ENCODE peak calls at places on chromosomes 16 and 17, in eight cellular contexts. One of them, this sample, is unnamed.

GRCh38 chr16:62692685-62693084 is 656.4 kb upstream of the CDH8 start:
- DNase-seq in BJ: no peak
- DNase-seq in stimulated activated naive CD4-positive, alpha-beta T cell: no peak
- DNase-seq in NCI-H1048: no peak
- DNase-seq in activated T-helper 2 cell treated with anti-CD3 and anti-CD28 coated beads, Interferon-gamma antibody, Interleukin-2, Interleukin-4, amounts not matched to agents 10 μg/mL and 5 μg/mL and 100 μg/mL, durations not matched to agents 14 hours and 24 hours and 36 hours: no peak
- DNase-seq in PC-9: no peak
- DNase-seq in GM13976: peak; percentile 4
- DNase-seq in LNCaP clone FGC: no peak
- DNase-seq in this sample: no peak

GRCh38 chr16:26598061-26598460 is 468.7 kb upstream of the C16orf82 start:
- DNase-seq in LNCaP clone FGC: no peak
- DNase-seq in stimulated activated naive CD4-positive, alpha-beta T cell: no peak
- DNase-seq in GM13976: no peak
- DNase-seq in PC-9: no peak
- DNase-seq in NCI-H1048: no peak
- DNase-seq in activated T-helper 2 cell treated with anti-CD3 and anti-CD28 coated beads, Interferon-gamma antibody, Interleukin-2, Interleukin-4, amounts not matched to agents 10 μg/mL and 5 μg/mL and 100 μg/mL, durations not matched to agents 14 hours and 24 hours and 36 hours: peak; percentile 82
- DNase-seq in BJ: no peak
- DNase-seq in this sample: no peak

GRCh38 chr17:4850236-4850635 is 17.1 kb downstream of the MINK1 start:
- DNase-seq in PC-9: peak; percentile 74
- DNase-seq in stimulated activated naive CD4-positive, alpha-beta T cell: no peak
- DNase-seq in LNCaP clone FGC: peak; percentile 11
- DNase-seq in NCI-H1048: no peak
- DNase-seq in GM13976: no peak
- DNase-seq in BJ: no peak
- DNase-seq in activated T-helper 2 cell treated with anti-CD3 and anti-CD28 coated beads, Interferon-gamma antibody, Interleukin-2, Interleukin-4, amounts not matched to agents 10 μg/mL and 5 μg/mL and 100 μg/mL, durations not matched to agents 14 hours and 24 hours and 36 hours: no peak
- DNase-seq in this sample: no peak

GRCh38 chr17:36686123-36686669 is 84.8 kb downstream of the MRM1 start:
- DNase-seq in NCI-H1048: no peak
- DNase-seq in PC-9: no peak
- DNase-seq in LNCaP clone FGC: no peak
- DNase-seq in stimulated activated naive CD4-positive, alpha-beta T cell: no peak
- DNase-seq in BJ: no peak
- DNase-seq in GM13976: no peak
- DNase-seq in activated T-helper 2 cell treated with anti-CD3 and anti-CD28 coated beads, Interferon-gamma antibody, Interleukin-2, Interleukin-4, amounts not matched to agents 10 μg/mL and 5 μg/mL and 100 μg/mL, durations not matched to agents 14 hours and 24 hours and 36 hours: no peak
- DNase-seq in this sample: no peak

GRCh38 chr16:19084139-19084538 is 16.7 kb downstream of the COQ7 start:
- DNase-seq in BJ: no peak
- DNase-seq in activated T-helper 2 cell treated with anti-CD3 and anti-CD28 coated beads, Interferon-gamma antibody, Interleukin-2, Interleukin-4, amounts not matched to agents 10 μg/mL and 5 μg/mL and 100 μg/mL, durations not matched to agents 14 hours and 24 hours and 36 hours: no peak
- DNase-seq in GM13976: no peak
- DNase-seq in LNCaP clone FGC: no peak
- DNase-seq in PC-9: no peak
- DNase-seq in stimulated activated naive CD4-positive, alpha-beta T cell: no peak
- DNase-seq in NCI-H1048: no peak
- DNase-seq in this sample: no peak

GRCh38 chr16:46882304-46882939 is 1.7 kb upstream of the GPT2 start:
- DNase-seq in PC-9: no peak
- DNase-seq in activated T-helper 2 cell treated with anti-CD3 and anti-CD28 coated beads, Interferon-gamma antibody, Interleukin-2, Interleukin-4, amounts not matched to agents 10 μg/mL and 5 μg/mL and 100 μg/mL, durations not matched to agents 14 hours and 24 hours and 36 hours: no peak
- DNase-seq in stimulated activated naive CD4-positive, alpha-beta T cell: no peak
- DNase-seq in NCI-H1048: no peak
- DNase-seq in GM13976: no peak
- DNase-seq in BJ: no peak
- DNase-seq in LNCaP clone FGC: peak; percentile 75
- DNase-seq in this sample: no peak

GRCh38 chr17:78806451-78806850 is 24.4 kb upstream of the CYTH1 start:
- DNase-seq in activated T-helper 2 cell treated with anti-CD3 and anti-CD28 coated beads, Interferon-gamma antibody, Interleukin-2, Interleukin-4, amounts not matched to agents 10 μg/mL and 5 μg/mL and 100 μg/mL, durations not matched to agents 14 hours and 24 hours and 36 hours: no peak
- DNase-seq in stimulated activated naive CD4-positive, alpha-beta T cell: peak; percentile 68
- DNase-seq in BJ: no peak
- DNase-seq in PC-9: no peak
- DNase-seq in NCI-H1048: no peak
- DNase-seq in LNCaP clone FGC: no peak
- DNase-seq in GM13976: no peak
- DNase-seq in this sample: no peak

GRCh38 chr16:73053379-73054130 is 5.6 kb upstream of the ZFHX3 start:
- DNase-seq in activated T-helper 2 cell treated with anti-CD3 and anti-CD28 coated beads, Interferon-gamma antibody, Interleukin-2, Interleukin-4, amounts not matched to agents 10 μg/mL and 5 μg/mL and 100 μg/mL, durations not matched to agents 14 hours and 24 hours and 36 hours: no peak
- DNase-seq in BJ: no peak
- DNase-seq in stimulated activated naive CD4-positive, alpha-beta T cell: no peak
- DNase-seq in NCI-H1048: no peak
- DNase-seq in LNCaP clone FGC: peak; percentile 74
- DNase-seq in GM13976: no peak
- DNase-seq in PC-9: peak; percentile 72
- DNase-seq in this sample: no peak

GRCh38 chr16:83248735-83249469 is 558.9 kb upstream of the HSBP1 start:
- DNase-seq in activated T-helper 2 cell treated with anti-CD3 and anti-CD28 coated beads, Interferon-gamma antibody, Interleukin-2, Interleukin-4, amounts not matched to agents 10 μg/mL and 5 μg/mL and 100 μg/mL, durations not matched to agents 14 hours and 24 hours and 36 hours: no peak
- DNase-seq in NCI-H1048: no peak
- DNase-seq in GM13976: no peak
- DNase-seq in PC-9: no peak
- DNase-seq in BJ: no peak
- DNase-seq in LNCaP clone FGC: no peak
- DNase-seq in stimulated activated naive CD4-positive, alpha-beta T cell: no peak
- DNase-seq in this sample: no peak

GRCh38 chr17:80005360-80006338 is 30.0 kb downstream of the TBC1D16 start:
- DNase-seq in PC-9: no peak
- DNase-seq in activated T-helper 2 cell treated with anti-CD3 and anti-CD28 coated beads, Interferon-gamma antibody, Interleukin-2, Interleukin-4, amounts not matched to agents 10 μg/mL and 5 μg/mL and 100 μg/mL, durations not matched to agents 14 hours and 24 hours and 36 hours: peak; percentile 51
- DNase-seq in LNCaP clone FGC: no peak
- DNase-seq in stimulated activated naive CD4-positive, alpha-beta T cell: no peak
- DNase-seq in GM13976: peak; percentile 93
- DNase-seq in NCI-H1048: no peak
- DNase-seq in BJ: no peak
- DNase-seq in this sample: peak; percentile 63

GRCh38 chr16:79316004-79316458 is 284.5 kb downstream of the MAF start:
- DNase-seq in BJ: no peak
- DNase-seq in PC-9: no peak
- DNase-seq in LNCaP clone FGC: no peak
- DNase-seq in activated T-helper 2 cell treated with anti-CD3 and anti-CD28 coated beads, Interferon-gamma antibody, Interleukin-2, Interleukin-4, amounts not matched to agents 10 μg/mL and 5 μg/mL and 100 μg/mL, durations not matched to agents 14 hours and 24 hours and 36 hours: peak; percentile 56
- DNase-seq in NCI-H1048: no peak
- DNase-seq in GM13976: no peak
- DNase-seq in stimulated activated naive CD4-positive, alpha-beta T cell: no peak
- DNase-seq in this sample: no peak

GRCh38 chr17:7233701-7234099 is 617 bp downstream of the DVL2 start:
- DNase-seq in GM13976: no peak
- DNase-seq in LNCaP clone FGC: no peak
- DNase-seq in NCI-H1048: no peak
- DNase-seq in activated T-helper 2 cell treated with anti-CD3 and anti-CD28 coated beads, Interferon-gamma antibody, Interleukin-2, Interleukin-4, amounts not matched to agents 10 μg/mL and 5 μg/mL and 100 μg/mL, durations not matched to agents 14 hours and 24 hours and 36 hours: no peak
- DNase-seq in stimulated activated naive CD4-positive, alpha-beta T cell: no peak
- DNase-seq in BJ: no peak
- DNase-seq in PC-9: no peak
- DNase-seq in this sample: peak; percentile 46

GRCh38 chr16:52193441-52193840 is 353.5 kb downstream of the TOX3 start:
- DNase-seq in NCI-H1048: no peak
- DNase-seq in LNCaP clone FGC: no peak
- DNase-seq in stimulated activated naive CD4-positive, alpha-beta T cell: no peak
- DNase-seq in GM13976: no peak
- DNase-seq in PC-9: no peak
- DNase-seq in BJ: no peak
- DNase-seq in activated T-helper 2 cell treated with anti-CD3 and anti-CD28 coated beads, Interferon-gamma antibody, Interleukin-2, Interleukin-4, amounts not matched to agents 10 μg/mL and 5 μg/mL and 100 μg/mL, durations not matched to agents 14 hours and 24 hours and 36 hours: no peak
- DNase-seq in this sample: no peak

GRCh38 chr17:7716901-7717755 is at the start of gene DNAH2:
- DNase-seq in PC-9: peak; percentile 71
- DNase-seq in stimulated activated naive CD4-positive, alpha-beta T cell: no peak
- DNase-seq in LNCaP clone FGC: peak; percentile 54
- DNase-seq in activated T-helper 2 cell treated with anti-CD3 and anti-CD28 coated beads, Interferon-gamma antibody, Interleukin-2, Interleukin-4, amounts not matched to agents 10 μg/mL and 5 μg/mL and 100 μg/mL, durations not matched to agents 14 hours and 24 hours and 36 hours: peak; percentile 28
- DNase-seq in BJ: peak; percentile 27
- DNase-seq in NCI-H1048: peak; percentile 83
- DNase-seq in GM13976: peak; percentile 85
- DNase-seq in this sample: peak; percentile 94

GRCh38 chr17:69773081-69773480 is 301.9 kb upstream of the KCNJ16 start:
- DNase-seq in BJ: no peak
- DNase-seq in GM13976: no peak
- DNase-seq in stimulated activated naive CD4-positive, alpha-beta T cell: no peak
- DNase-seq in PC-9: no peak
- DNase-seq in activated T-helper 2 cell treated with anti-CD3 and anti-CD28 coated beads, Interferon-gamma antibody, Interleukin-2, Interleukin-4, amounts not matched to agents 10 μg/mL and 5 μg/mL and 100 μg/mL, durations not matched to agents 14 hours and 24 hours and 36 hours: no peak
- DNase-seq in LNCaP clone FGC: no peak
- DNase-seq in NCI-H1048: no peak
- DNase-seq in this sample: no peak

GRCh38 chr17:5468075-5468473 is 708 bp downstream of the DHX33 start:
- DNase-seq in activated T-helper 2 cell treated with anti-CD3 and anti-CD28 coated beads, Interferon-gamma antibody, Interleukin-2, Interleukin-4, amounts not matched to agents 10 μg/mL and 5 μg/mL and 100 μg/mL, durations not matched to agents 14 hours and 24 hours and 36 hours: no peak
- DNase-seq in LNCaP clone FGC: no peak
- DNase-seq in BJ: no peak
- DNase-seq in GM13976: peak; percentile 34
- DNase-seq in stimulated activated naive CD4-positive, alpha-beta T cell: no peak
- DNase-seq in PC-9: no peak
- DNase-seq in NCI-H1048: no peak
- DNase-seq in this sample: no peak

GRCh38 chr16:67163164-67163902 is 1.2 kb upstream of the HSF4 start:
- DNase-seq in LNCaP clone FGC: no peak
- DNase-seq in PC-9: no peak
- DNase-seq in GM13976: no peak
- DNase-seq in NCI-H1048: peak; percentile 39
- DNase-seq in activated T-helper 2 cell treated with anti-CD3 and anti-CD28 coated beads, Interferon-gamma antibody, Interleukin-2, Interleukin-4, amounts not matched to agents 10 μg/mL and 5 μg/mL and 100 μg/mL, durations not matched to agents 14 hours and 24 hours and 36 hours: peak; percentile 61
- DNase-seq in BJ: no peak
- DNase-seq in stimulated activated naive CD4-positive, alpha-beta T cell: peak; percentile 19
- DNase-seq in this sample: peak; percentile 61

GRCh38 chr17:73782641-73783381 is 138.6 kb upstream of the SDK2 start:
- DNase-seq in activated T-helper 2 cell treated with anti-CD3 and anti-CD28 coated beads, Interferon-gamma antibody, Interleukin-2, Interleukin-4, amounts not matched to agents 10 μg/mL and 5 μg/mL and 100 μg/mL, durations not matched to agents 14 hours and 24 hours and 36 hours: no peak
- DNase-seq in BJ: no peak
- DNase-seq in stimulated activated naive CD4-positive, alpha-beta T cell: no peak
- DNase-seq in GM13976: no peak
- DNase-seq in LNCaP clone FGC: no peak
- DNase-seq in NCI-H1048: no peak
- DNase-seq in PC-9: peak; percentile 20
- DNase-seq in this sample: peak; percentile 6

GRCh38 chr16:15757630-15758251 is 99.1 kb downstream of the MYH11 start:
- DNase-seq in LNCaP clone FGC: no peak
- DNase-seq in stimulated activated naive CD4-positive, alpha-beta T cell: no peak
- DNase-seq in NCI-H1048: no peak
- DNase-seq in activated T-helper 2 cell treated with anti-CD3 and anti-CD28 coated beads, Interferon-gamma antibody, Interleukin-2, Interleukin-4, amounts not matched to agents 10 μg/mL and 5 μg/mL and 100 μg/mL, durations not matched to agents 14 hours and 24 hours and 36 hours: peak; percentile 14
- DNase-seq in BJ: no peak
- DNase-seq in PC-9: no peak
- DNase-seq in GM13976: no peak
- DNase-seq in this sample: no peak

GRCh38 chr16:50494501-50495491 is 53.4 kb upstream of the NKD1 start:
- DNase-seq in BJ: no peak
- DNase-seq in NCI-H1048: no peak
- DNase-seq in LNCaP clone FGC: no peak
- DNase-seq in PC-9: no peak
- DNase-seq in activated T-helper 2 cell treated with anti-CD3 and anti-CD28 coated beads, Interferon-gamma antibody, Interleukin-2, Interleukin-4, amounts not matched to agents 10 μg/mL and 5 μg/mL and 100 μg/mL, durations not matched to agents 14 hours and 24 hours and 36 hours: no peak
- DNase-seq in stimulated activated naive CD4-positive, alpha-beta T cell: no peak
- DNase-seq in GM13976: no peak
- DNase-seq in this sample: no peak

GRCh38 chr17:33506889-33507650 is 214.0 kb upstream of the ASIC2 start:
- DNase-seq in stimulated activated naive CD4-positive, alpha-beta T cell: no peak
- DNase-seq in activated T-helper 2 cell treated with anti-CD3 and anti-CD28 coated beads, Interferon-gamma antibody, Interleukin-2, Interleukin-4, amounts not matched to agents 10 μg/mL and 5 μg/mL and 100 μg/mL, durations not matched to agents 14 hours and 24 hours and 36 hours: no peak
- DNase-seq in BJ: no peak
- DNase-seq in PC-9: no peak
- DNase-seq in GM13976: no peak
- DNase-seq in LNCaP clone FGC: no peak
- DNase-seq in NCI-H1048: no peak
- DNase-seq in this sample: no peak

GRCh38 chr17:32755045-32755805 is 121.7 kb downstream of the MYO1D start:
- DNase-seq in NCI-H1048: peak; percentile 37
- DNase-seq in PC-9: peak; percentile 57
- DNase-seq in activated T-helper 2 cell treated with anti-CD3 and anti-CD28 coated beads, Interferon-gamma antibody, Interleukin-2, Interleukin-4, amounts not matched to agents 10 μg/mL and 5 μg/mL and 100 μg/mL, durations not matched to agents 14 hours and 24 hours and 36 hours: no peak
- DNase-seq in stimulated activated naive CD4-positive, alpha-beta T cell: peak; percentile 45
- DNase-seq in BJ: peak; percentile 27
- DNase-seq in LNCaP clone FGC: peak; percentile 70
- DNase-seq in GM13976: peak; percentile 38
- DNase-seq in this sample: peak; percentile 83

GRCh38 chr17:12592941-12593340 is 72.7 kb upstream of the MYOCD start:
- DNase-seq in activated T-helper 2 cell treated with anti-CD3 and anti-CD28 coated beads, Interferon-gamma antibody, Interleukin-2, Interleukin-4, amounts not matched to agents 10 μg/mL and 5 μg/mL and 100 μg/mL, durations not matched to agents 14 hours and 24 hours and 36 hours: no peak
- DNase-seq in NCI-H1048: no peak
- DNase-seq in GM13976: no peak
- DNase-seq in stimulated activated naive CD4-positive, alpha-beta T cell: no peak
- DNase-seq in BJ: no peak
- DNase-seq in PC-9: no peak
- DNase-seq in LNCaP clone FGC: no peak
- DNase-seq in this sample: no peak

GRCh38 chr16:19210175-19210924 is 42.3 kb downstream of the SYT17 start:
- DNase-seq in PC-9: peak; percentile 78
- DNase-seq in activated T-helper 2 cell treated with anti-CD3 and anti-CD28 coated beads, Interferon-gamma antibody, Interleukin-2, Interleukin-4, amounts not matched to agents 10 μg/mL and 5 μg/mL and 100 μg/mL, durations not matched to agents 14 hours and 24 hours and 36 hours: no peak
- DNase-seq in NCI-H1048: no peak
- DNase-seq in GM13976: peak; percentile 66
- DNase-seq in LNCaP clone FGC: no peak
- DNase-seq in BJ: no peak
- DNase-seq in stimulated activated naive CD4-positive, alpha-beta T cell: no peak
- DNase-seq in this sample: no peak

GRCh38 chr17:9307313-9307998 is 268.2 kb downstream of the STX8 start:
- DNase-seq in NCI-H1048: no peak
- DNase-seq in BJ: no peak
- DNase-seq in stimulated activated naive CD4-positive, alpha-beta T cell: no peak
- DNase-seq in GM13976: no peak
- DNase-seq in LNCaP clone FGC: no peak
- DNase-seq in PC-9: no peak
- DNase-seq in activated T-helper 2 cell treated with anti-CD3 and anti-CD28 coated beads, Interferon-gamma antibody, Interleukin-2, Interleukin-4, amounts not matched to agents 10 μg/mL and 5 μg/mL and 100 μg/mL, durations not matched to agents 14 hours and 24 hours and 36 hours: no peak
- DNase-seq in this sample: no peak

GRCh38 chr17:8488931-8489330 is 53.2 kb downstream of the NDEL1 start:
- DNase-seq in stimulated activated naive CD4-positive, alpha-beta T cell: no peak
- DNase-seq in BJ: peak; percentile 95
- DNase-seq in activated T-helper 2 cell treated with anti-CD3 and anti-CD28 coated beads, Interferon-gamma antibody, Interleukin-2, Interleukin-4, amounts not matched to agents 10 μg/mL and 5 μg/mL and 100 μg/mL, durations not matched to agents 14 hours and 24 hours and 36 hours: no peak
- DNase-seq in NCI-H1048: no peak
- DNase-seq in LNCaP clone FGC: peak; percentile 44
- DNase-seq in GM13976: no peak
- DNase-seq in PC-9: no peak
- DNase-seq in this sample: peak; percentile 74

GRCh38 chr17:38338053-38338452 is 5.7 kb downstream of the GPR179 start:
- DNase-seq in LNCaP clone FGC: no peak
- DNase-seq in BJ: no peak
- DNase-seq in stimulated activated naive CD4-positive, alpha-beta T cell: no peak
- DNase-seq in activated T-helper 2 cell treated with anti-CD3 and anti-CD28 coated beads, Interferon-gamma antibody, Interleukin-2, Interleukin-4, amounts not matched to agents 10 μg/mL and 5 μg/mL and 100 μg/mL, durations not matched to agents 14 hours and 24 hours and 36 hours: no peak
- DNase-seq in PC-9: no peak
- DNase-seq in NCI-H1048: no peak
- DNase-seq in GM13976: no peak
- DNase-seq in this sample: no peak

GRCh38 chr16:81401035-81401950 is 43.3 kb upstream of the CMIP start:
- DNase-seq in stimulated activated naive CD4-positive, alpha-beta T cell: no peak
- DNase-seq in PC-9: peak; percentile 93
- DNase-seq in NCI-H1048: no peak
- DNase-seq in GM13976: no peak
- DNase-seq in BJ: peak; percentile 41
- DNase-seq in activated T-helper 2 cell treated with anti-CD3 and anti-CD28 coated beads, Interferon-gamma antibody, Interleukin-2, Interleukin-4, amounts not matched to agents 10 μg/mL and 5 μg/mL and 100 μg/mL, durations not matched to agents 14 hours and 24 hours and 36 hours: no peak
- DNase-seq in LNCaP clone FGC: no peak
- DNase-seq in this sample: peak; percentile 30

GRCh38 chr17:67161573-67161972 is 83.4 kb downstream of the HELZ start:
- DNase-seq in PC-9: no peak
- DNase-seq in LNCaP clone FGC: no peak
- DNase-seq in GM13976: no peak
- DNase-seq in BJ: no peak
- DNase-seq in activated T-helper 2 cell treated with anti-CD3 and anti-CD28 coated beads, Interferon-gamma antibody, Interleukin-2, Interleukin-4, amounts not matched to agents 10 μg/mL and 5 μg/mL and 100 μg/mL, durations not matched to agents 14 hours and 24 hours and 36 hours: no peak
- DNase-seq in NCI-H1048: no peak
- DNase-seq in stimulated activated naive CD4-positive, alpha-beta T cell: no peak
- DNase-seq in this sample: no peak

GRCh38 chr16:77788196-77789084 is at the start of gene VAT1L:
- DNase-seq in NCI-H1048: no peak
- DNase-seq in activated T-helper 2 cell treated with anti-CD3 and anti-CD28 coated beads, Interferon-gamma antibody, Interleukin-2, Interleukin-4, amounts not matched to agents 10 μg/mL and 5 μg/mL and 100 μg/mL, durations not matched to agents 14 hours and 24 hours and 36 hours: no peak
- DNase-seq in GM13976: peak; percentile 48
- DNase-seq in LNCaP clone FGC: no peak
- DNase-seq in PC-9: no peak
- DNase-seq in stimulated activated naive CD4-positive, alpha-beta T cell: no peak
- DNase-seq in BJ: no peak
- DNase-seq in this sample: peak; percentile 47

GRCh38 chr17:2123467-2124251 is 68.8 kb downstream of the HIC1 start:
- DNase-seq in BJ: no peak
- DNase-seq in GM13976: peak; percentile 53
- DNase-seq in LNCaP clone FGC: no peak
- DNase-seq in NCI-H1048: no peak
- DNase-seq in stimulated activated naive CD4-positive, alpha-beta T cell: no peak
- DNase-seq in PC-9: no peak
- DNase-seq in activated T-helper 2 cell treated with anti-CD3 and anti-CD28 coated beads, Interferon-gamma antibody, Interleukin-2, Interleukin-4, amounts not matched to agents 10 μg/mL and 5 μg/mL and 100 μg/mL, durations not matched to agents 14 hours and 24 hours and 36 hours: no peak
- DNase-seq in this sample: no peak

GRCh38 chr17:1737531-1738291 is 5.0 kb upstream of the SERPINF2 start:
- DNase-seq in stimulated activated naive CD4-positive, alpha-beta T cell: no peak
- DNase-seq in PC-9: no peak
- DNase-seq in NCI-H1048: no peak
- DNase-seq in GM13976: no peak
- DNase-seq in LNCaP clone FGC: no peak
- DNase-seq in activated T-helper 2 cell treated with anti-CD3 and anti-CD28 coated beads, Interferon-gamma antibody, Interleukin-2, Interleukin-4, amounts not matched to agents 10 μg/mL and 5 μg/mL and 100 μg/mL, durations not matched to agents 14 hours and 24 hours and 36 hours: no peak
- DNase-seq in BJ: no peak
- DNase-seq in this sample: no peak

GRCh38 chr16:50259334-50260205 is 6.8 kb upstream of the ADCY7 start:
- DNase-seq in LNCaP clone FGC: no peak
- DNase-seq in BJ: no peak
- DNase-seq in activated T-helper 2 cell treated with anti-CD3 and anti-CD28 coated beads, Interferon-gamma antibody, Interleukin-2, Interleukin-4, amounts not matched to agents 10 μg/mL and 5 μg/mL and 100 μg/mL, durations not matched to agents 14 hours and 24 hours and 36 hours: no peak
- DNase-seq in NCI-H1048: no peak
- DNase-seq in GM13976: no peak
- DNase-seq in PC-9: no peak
- DNase-seq in stimulated activated naive CD4-positive, alpha-beta T cell: no peak
- DNase-seq in this sample: no peak

GRCh38 chr17:4959261-4959965 is 8.2 kb downstream of the SPAG7 start:
- DNase-seq in NCI-H1048: no peak
- DNase-seq in activated T-helper 2 cell treated with anti-CD3 and anti-CD28 coated beads, Interferon-gamma antibody, Interleukin-2, Interleukin-4, amounts not matched to agents 10 μg/mL and 5 μg/mL and 100 μg/mL, durations not matched to agents 14 hours and 24 hours and 36 hours: no peak
- DNase-seq in GM13976: no peak
- DNase-seq in stimulated activated naive CD4-positive, alpha-beta T cell: no peak
- DNase-seq in BJ: no peak
- DNase-seq in LNCaP clone FGC: no peak
- DNase-seq in PC-9: no peak
- DNase-seq in this sample: no peak

This sample was measured in ACHN.